ENCODE peak calls at places on chromosome 7, in eight cellular contexts. One of them, this sample, is unnamed.

GRCh38 chr7:123748171-123748733 is 551 bp downstream of the WASL start:
- DNase-seq in GM12878: no peak
- DNase-seq in CD8-positive, alpha-beta T cell: peak; percentile 1
- DNase-seq in tibial artery: peak; percentile 70
- DNase-seq in RWPE1: peak; percentile 50
- DNase-seq in Peyer's patch: peak; percentile 44
- DNase-seq in coronary artery: peak; percentile 77
- DNase-seq in vagina: no peak
- DNase-seq in this sample: peak; percentile 45

GRCh38 chr7:40888499-40888898 is 753.7 kb downstream of the SUGCT start:
- DNase-seq in CD8-positive, alpha-beta T cell: no peak
- DNase-seq in vagina: peak; percentile 70
- DNase-seq in GM12878: no peak
- DNase-seq in coronary artery: no peak
- DNase-seq in Peyer's patch: no peak
- DNase-seq in RWPE1: no peak
- DNase-seq in tibial artery: no peak
- DNase-seq in this sample: no peak

GRCh38 chr7:16688249-16688648 is 42.3 kb downstream of the BZW2 start:
- DNase-seq in CD8-positive, alpha-beta T cell: no peak
- DNase-seq in vagina: no peak
- DNase-seq in GM12878: no peak
- DNase-seq in RWPE1: peak; percentile 63
- DNase-seq in Peyer's patch: no peak
- DNase-seq in tibial artery: no peak
- DNase-seq in coronary artery: no peak
- DNase-seq in this sample: no peak

GRCh38 chr7:158815046-158815445 is 14.3 kb downstream of the ESYT2 start:
- DNase-seq in GM12878: no peak
- DNase-seq in Peyer's patch: no peak
- DNase-seq in vagina: no peak
- DNase-seq in tibial artery: no peak
- DNase-seq in coronary artery: no peak
- DNase-seq in RWPE1: no peak
- DNase-seq in CD8-positive, alpha-beta T cell: no peak
- DNase-seq in this sample: no peak

GRCh38 chr7:1028044-1028770 is 16.1 kb upstream of the GPR146 start:
- DNase-seq in tibial artery: peak; percentile 95
- DNase-seq in CD8-positive, alpha-beta T cell: peak; percentile 79
- DNase-seq in RWPE1: peak; percentile 98
- DNase-seq in GM12878: no peak
- DNase-seq in Peyer's patch: peak; percentile 87
- DNase-seq in coronary artery: peak; percentile 89
- DNase-seq in vagina: no peak
- DNase-seq in this sample: peak; percentile 90

GRCh38 chr7:122846591-122846990 is 39.7 kb downstream of the CADPS2 start:
- DNase-seq in Peyer's patch: no peak
- DNase-seq in tibial artery: no peak
- DNase-seq in coronary artery: no peak
- DNase-seq in CD8-positive, alpha-beta T cell: no peak
- DNase-seq in vagina: no peak
- DNase-seq in RWPE1: no peak
- DNase-seq in GM12878: no peak
- DNase-seq in this sample: no peak

GRCh38 chr7:1673581-1674102 is 3.6 kb downstream of the ELFN1 start:
- DNase-seq in tibial artery: no peak
- DNase-seq in Peyer's patch: no peak
- DNase-seq in coronary artery: peak; percentile 52
- DNase-seq in CD8-positive, alpha-beta T cell: no peak
- DNase-seq in GM12878: no peak
- DNase-seq in RWPE1: no peak
- DNase-seq in vagina: no peak
- DNase-seq in this sample: no peak

GRCh38 chr7:47497367-47498096 is 84.4 kb downstream of the TNS3 start:
- DNase-seq in coronary artery: no peak
- DNase-seq in Peyer's patch: peak; percentile 39
- DNase-seq in GM12878: peak; percentile 52
- DNase-seq in vagina: no peak
- DNase-seq in CD8-positive, alpha-beta T cell: no peak
- DNase-seq in RWPE1: no peak
- DNase-seq in tibial artery: no peak
- DNase-seq in this sample: no peak

GRCh38 chr7:8490391-8490790 is 57.0 kb downstream of the NXPH1 start:
- DNase-seq in RWPE1: no peak
- DNase-seq in Peyer's patch: no peak
- DNase-seq in tibial artery: no peak
- DNase-seq in coronary artery: no peak
- DNase-seq in vagina: no peak
- DNase-seq in CD8-positive, alpha-beta T cell: no peak
- DNase-seq in GM12878: no peak
- DNase-seq in this sample: no peak

GRCh38 chr7:49980414-49980813 is 112.6 kb downstream of the ZPBP start:
- DNase-seq in Peyer's patch: no peak
- DNase-seq in CD8-positive, alpha-beta T cell: no peak
- DNase-seq in tibial artery: no peak
- DNase-seq in GM12878: no peak
- DNase-seq in coronary artery: no peak
- DNase-seq in vagina: no peak
- DNase-seq in RWPE1: no peak
- DNase-seq in this sample: no peak

GRCh38 chr7:128041203-128041602 is 10.0 kb upstream of the LRRC4 start:
- DNase-seq in Peyer's patch: no peak
- DNase-seq in tibial artery: no peak
- DNase-seq in coronary artery: no peak
- DNase-seq in GM12878: no peak
- DNase-seq in vagina: no peak
- DNase-seq in RWPE1: peak; percentile 64
- DNase-seq in CD8-positive, alpha-beta T cell: no peak
- DNase-seq in this sample: no peak

GRCh38 chr7:101170617-101171441 is 5.5 kb upstream of the VGF start:
- DNase-seq in Peyer's patch: no peak
- DNase-seq in CD8-positive, alpha-beta T cell: no peak
- DNase-seq in coronary artery: no peak
- DNase-seq in GM12878: no peak
- DNase-seq in tibial artery: no peak
- DNase-seq in RWPE1: no peak
- DNase-seq in vagina: no peak
- DNase-seq in this sample: no peak

GRCh38 chr7:101172854-101173751 is 7.0 kb downstream of the NAT16 start:
- DNase-seq in CD8-positive, alpha-beta T cell: no peak
- DNase-seq in vagina: no peak
- DNase-seq in RWPE1: peak; percentile 69
- DNase-seq in coronary artery: no peak
- DNase-seq in GM12878: no peak
- DNase-seq in tibial artery: peak; percentile 75
- DNase-seq in Peyer's patch: no peak
- DNase-seq in this sample: peak; percentile 55

GRCh38 chr7:101169838-101170531 is 4.6 kb upstream of the VGF start:
- DNase-seq in tibial artery: peak; percentile 79
- DNase-seq in coronary artery: peak; percentile 78
- DNase-seq in CD8-positive, alpha-beta T cell: peak; percentile 70
- DNase-seq in Peyer's patch: peak; percentile 57
- DNase-seq in GM12878: no peak
- DNase-seq in vagina: no peak
- DNase-seq in RWPE1: no peak
- DNase-seq in this sample: peak; percentile 75

GRCh38 chr7:101172005-101172853 is 6.9 kb upstream of the VGF start:
- DNase-seq in CD8-positive, alpha-beta T cell: no peak
- DNase-seq in Peyer's patch: peak; percentile 28
- DNase-seq in GM12878: no peak
- DNase-seq in RWPE1: no peak
- DNase-seq in tibial artery: no peak
- DNase-seq in coronary artery: no peak
- DNase-seq in vagina: no peak
- DNase-seq in this sample: no peak

DNA sequence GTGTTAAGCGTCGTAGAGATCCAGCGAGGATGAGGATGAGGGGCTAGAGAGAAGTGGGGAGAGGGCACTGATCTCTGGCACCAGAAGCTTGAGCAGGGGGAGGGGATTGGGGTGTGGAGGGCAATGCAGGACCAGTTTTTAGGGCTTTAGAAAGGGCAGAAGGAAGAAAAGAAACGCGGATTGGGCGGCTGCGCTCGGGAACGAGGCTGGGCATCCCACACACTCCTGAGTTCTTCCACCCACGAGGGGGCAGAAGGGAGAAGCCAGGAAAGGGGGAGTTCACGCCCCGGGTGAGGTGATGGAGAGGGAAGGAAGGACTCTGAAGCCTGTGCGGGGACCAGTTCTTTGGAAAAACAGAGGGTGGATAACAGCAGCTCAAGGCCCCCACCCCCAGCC is 6.1 kb upstream of the VGF start:
- DNase-seq in Peyer's patch: no peak
- DNase-seq in coronary artery: no peak
- DNase-seq in RWPE1: no peak
- DNase-seq in CD8-positive, alpha-beta T cell: no peak
- DNase-seq in vagina: no peak
- DNase-seq in GM12878: no peak
- DNase-seq in tibial artery: no peak
- DNase-seq in this sample: no peak
- TF ChIP-seq CTCF in Peyer's patch: no peak
- TF ChIP-seq CTCF in coronary artery: no peak
- TF ChIP-seq CTCF in RWPE1: no peak
- TF ChIP-seq CTCF in CD8-positive, alpha-beta T cell: no peak
- TF ChIP-seq CTCF in vagina: no peak
- TF ChIP-seq CTCF in GM12878: no peak
- TF ChIP-seq CTCF in tibial artery: no peak
- TF ChIP-seq CTCF in this sample: no peak

GRCh38 chr7:120991133-120991532 is 2.6 kb downstream of the CPED1 start:
- DNase-seq in RWPE1: no peak
- DNase-seq in coronary artery: no peak
- DNase-seq in CD8-positive, alpha-beta T cell: no peak
- DNase-seq in Peyer's patch: no peak
- DNase-seq in vagina: no peak
- DNase-seq in tibial artery: no peak
- DNase-seq in GM12878: no peak
- DNase-seq in this sample: no peak

GRCh38 chr7:120990468-120991118 is 2.1 kb downstream of the CPED1 start:
- DNase-seq in Peyer's patch: no peak
- DNase-seq in coronary artery: no peak
- DNase-seq in RWPE1: no peak
- DNase-seq in CD8-positive, alpha-beta T cell: no peak
- DNase-seq in tibial artery: no peak
- DNase-seq in GM12878: no peak
- DNase-seq in vagina: no peak
- DNase-seq in this sample: no peak

GRCh38 chr7:120988591-120989299 is at the start of gene CPED1:
- DNase-seq in Peyer's patch: peak; percentile 56
- DNase-seq in CD8-positive, alpha-beta T cell: peak; percentile 4
- DNase-seq in GM12878: no peak
- DNase-seq in coronary artery: peak; percentile 89
- DNase-seq in RWPE1: peak; percentile 26
- DNase-seq in tibial artery: peak; percentile 92
- DNase-seq in vagina: no peak
- DNase-seq in this sample: peak; percentile 81

GRCh38 chr7:120987683-120988590 is 574 bp upstream of the CPED1 start:
- DNase-seq in tibial artery: peak; percentile 95
- DNase-seq in coronary artery: peak; percentile 92
- DNase-seq in Peyer's patch: peak; percentile 82
- DNase-seq in vagina: no peak
- DNase-seq in CD8-positive, alpha-beta T cell: peak; percentile 75
- DNase-seq in RWPE1: peak; percentile 77
- DNase-seq in GM12878: peak; percentile 47
- DNase-seq in this sample: peak; percentile 90

DNA sequence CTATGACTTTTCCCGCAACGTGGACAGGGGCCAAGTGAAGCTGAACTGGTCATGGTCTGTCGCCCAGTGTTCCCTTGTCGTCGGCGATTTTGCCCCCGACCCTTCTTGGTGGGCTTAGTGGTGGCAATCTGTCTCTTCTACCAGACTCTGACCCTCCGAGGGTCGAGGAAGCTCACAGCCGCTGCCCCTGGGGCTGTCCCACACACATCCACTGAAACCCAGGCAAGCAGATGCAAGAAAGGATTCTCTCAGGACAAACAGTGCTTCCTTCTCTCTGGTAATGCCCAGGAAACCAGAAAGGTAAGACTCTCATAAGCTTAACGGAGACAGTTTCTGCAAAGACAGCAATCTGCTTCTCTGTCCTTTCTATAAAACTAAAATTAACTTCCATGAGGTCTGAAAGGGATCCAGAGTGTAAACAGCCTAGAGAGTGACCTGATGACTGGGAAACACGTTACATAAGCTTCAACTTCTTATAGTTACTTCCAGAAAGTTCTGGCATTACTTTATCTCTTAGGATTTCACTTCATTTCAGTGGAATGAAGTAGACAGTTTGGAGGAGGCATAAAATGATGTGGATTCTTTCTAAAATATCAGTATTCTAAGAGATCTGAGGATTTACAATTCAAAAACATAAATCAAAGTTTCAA is 1.2 kb downstream of the CPED1 start:
- DNase-seq in coronary artery: peak; percentile 77
- DNase-seq in tibial artery: peak; percentile 73
- DNase-seq in vagina: no peak
- DNase-seq in GM12878: no peak
- DNase-seq in RWPE1: no peak
- DNase-seq in Peyer's patch: no peak
- DNase-seq in CD8-positive, alpha-beta T cell: no peak
- DNase-seq in this sample: peak; percentile 34
- H3K27ac ChIP-seq in coronary artery: peak overlapping the region; percentile 96
- H3K27ac ChIP-seq in tibial artery: peak overlapping the region; percentile 89
- H3K27ac ChIP-seq in vagina: peak overlapping the region; percentile 94
- H3K27ac ChIP-seq in GM12878: no peak overlapping the region
- H3K27ac ChIP-seq in RWPE1: no peak overlapping the region
- H3K27ac ChIP-seq in Peyer's patch: peak overlapping the region; percentile 81
- H3K27ac ChIP-seq in CD8-positive, alpha-beta T cell: no peak overlapping the region
- H3K27ac ChIP-seq in this sample: peak overlapping the region; percentile 90

GRCh38 chr7:98617051-98617959 is at the start of gene NPTX2:
- DNase-seq in GM12878: no peak
- DNase-seq in RWPE1: peak; percentile 87
- DNase-seq in coronary artery: no peak
- DNase-seq in vagina: no peak
- DNase-seq in CD8-positive, alpha-beta T cell: no peak
- DNase-seq in Peyer's patch: no peak
- DNase-seq in tibial artery: peak; percentile 76
- DNase-seq in this sample: peak; percentile 23
- TF ChIP-seq CTCF in GM12878: no peak
- TF ChIP-seq CTCF in RWPE1: peak; percentile 80
- TF ChIP-seq CTCF in coronary artery: peak; percentile 21
- TF ChIP-seq CTCF in vagina: no peak
- TF ChIP-seq CTCF in CD8-positive, alpha-beta T cell: no peak
- TF ChIP-seq CTCF in Peyer's patch: no peak
- TF ChIP-seq CTCF in tibial artery: peak; percentile 14
- TF ChIP-seq CTCF in this sample: no peak

DNA sequence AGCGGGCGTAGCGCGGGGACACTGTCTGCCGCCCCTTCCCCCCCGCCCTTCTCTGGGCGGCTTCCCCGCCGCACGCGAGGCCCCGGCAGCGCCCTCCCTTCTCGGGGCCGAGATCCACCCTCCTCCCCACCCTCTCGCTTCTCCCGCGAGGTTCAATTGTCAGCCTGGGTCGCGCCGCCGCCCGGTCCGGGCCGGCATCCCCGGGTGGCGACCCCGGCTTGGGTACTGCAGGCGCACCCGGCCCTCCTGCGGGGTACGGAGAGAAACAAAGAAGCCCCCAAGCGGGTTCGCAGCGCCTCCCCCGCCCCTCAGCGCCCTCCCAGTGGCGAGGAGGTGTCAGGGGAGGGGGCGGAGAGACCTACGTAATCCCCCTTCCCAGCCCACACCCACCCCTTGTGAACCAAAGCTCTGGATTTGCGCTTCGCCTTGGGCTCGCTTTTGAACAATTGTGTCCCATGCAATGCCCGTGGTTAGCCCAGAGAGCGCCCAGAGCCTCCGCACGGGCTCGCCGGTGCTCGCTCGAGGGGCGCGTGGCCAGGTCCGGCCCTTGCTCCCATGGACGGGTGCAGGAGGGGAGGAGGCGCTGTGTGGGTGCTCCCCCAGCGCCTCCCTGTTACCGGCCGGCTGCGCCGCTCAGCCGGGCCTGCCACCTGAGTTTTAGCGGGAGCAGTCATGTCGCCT is 634 bp downstream of the HECW1 start:
- DNase-seq in RWPE1: peak; percentile 46
- DNase-seq in vagina: no peak
- DNase-seq in GM12878: no peak
- DNase-seq in Peyer's patch: no peak
- DNase-seq in coronary artery: no peak
- DNase-seq in tibial artery: no peak
- DNase-seq in CD8-positive, alpha-beta T cell: no peak
- DNase-seq in this sample: no peak
- H3K27ac ChIP-seq in RWPE1: no peak overlapping the region
- H3K27ac ChIP-seq in vagina: no peak overlapping the region
- H3K27ac ChIP-seq in GM12878: no peak overlapping the region
- H3K27ac ChIP-seq in Peyer's patch: no peak overlapping the region
- H3K27ac ChIP-seq in coronary artery: no peak overlapping the region
- H3K27ac ChIP-seq in tibial artery: no peak overlapping the region
- H3K27ac ChIP-seq in CD8-positive, alpha-beta T cell: no peak overlapping the region
- H3K27ac ChIP-seq in this sample: no peak overlapping the region